ENCODE peak calls at places on chromosomes 5 and 9, in ten cellular contexts. One of them, this sample, is unnamed. For H3K36me3 and H3K27me3, the result is how much of the 10 kb centered on the place peaks cover.

GRCh38 chr5:65811004-65811403 is 89.0 kb downstream of the NLN start:
- DNase-seq in astrocyte: peak
- DNase-seq in mammary epithelial cell: peak
- DNase-seq in uterus: no peak
- DNase-seq in lung: no peak
- DNase-seq in H7: no peak
- DNase-seq in GM23338: no peak
- DNase-seq in suprapubic skin: no peak
- DNase-seq in MM.1S: no peak
- DNase-seq in neural progenitor cell: no peak
- DNase-seq in this sample: no peak

GRCh38 chr5:172163346-172163745 is 24.7 kb downstream of the STK10 start:
- DNase-seq in astrocyte: no peak
- DNase-seq in mammary epithelial cell: no peak
- DNase-seq in uterus: no peak
- DNase-seq in lung: no peak
- DNase-seq in H7: no peak
- DNase-seq in GM23338: no peak
- DNase-seq in suprapubic skin: no peak
- DNase-seq in MM.1S: no peak
- DNase-seq in neural progenitor cell: no peak
- DNase-seq in this sample: no peak

GRCh38 chr5:32193591-32193990 is 19.5 kb upstream of the GOLPH3 start:
- DNase-seq in astrocyte: peak
- DNase-seq in mammary epithelial cell: peak
- DNase-seq in uterus: peak
- DNase-seq in lung: peak
- DNase-seq in H7: no peak
- DNase-seq in GM23338: no peak
- DNase-seq in suprapubic skin: peak
- DNase-seq in MM.1S: no peak
- DNase-seq in neural progenitor cell: no peak
- DNase-seq in this sample: no peak

GRCh38 chr9:91164724-91165520 is 196.8 kb downstream of the AUH start:
- DNase-seq in astrocyte: peak
- DNase-seq in mammary epithelial cell: peak
- DNase-seq in uterus: peak
- DNase-seq in lung: no peak
- DNase-seq in H7: no peak
- DNase-seq in GM23338: no peak
- DNase-seq in suprapubic skin: peak
- DNase-seq in MM.1S: peak
- DNase-seq in neural progenitor cell: no peak
- DNase-seq in this sample: no peak

GRCh38 chr5:150406120-150407096 is 6.3 kb downstream of the CD74 start:
- DNase-seq in astrocyte: no peak
- DNase-seq in mammary epithelial cell: no peak
- DNase-seq in uterus: no peak
- DNase-seq in lung: no peak
- DNase-seq in H7: peak
- DNase-seq in GM23338: no peak
- DNase-seq in suprapubic skin: no peak
- DNase-seq in MM.1S: no peak
- DNase-seq in neural progenitor cell: no peak
- DNase-seq in this sample: no peak

GRCh38 chr5:132259061-132259851 is 1.8 kb downstream of the PDLIM4 start:
- DNase-seq in astrocyte: peak
- DNase-seq in mammary epithelial cell: peak
- DNase-seq in uterus: peak
- DNase-seq in lung: no peak
- DNase-seq in H7: peak
- DNase-seq in GM23338: no peak
- DNase-seq in suprapubic skin: peak
- DNase-seq in MM.1S: no peak
- DNase-seq in neural progenitor cell: peak
- DNase-seq in this sample: peak

GRCh38 chr9:37968228-37968672 is 64.3 kb upstream of the SLC25A51 start:
- DNase-seq in astrocyte: peak
- DNase-seq in mammary epithelial cell: peak
- DNase-seq in uterus: no peak
- DNase-seq in lung: no peak
- DNase-seq in H7: no peak
- DNase-seq in GM23338: no peak
- DNase-seq in suprapubic skin: no peak
- DNase-seq in MM.1S: no peak
- DNase-seq in neural progenitor cell: no peak
- DNase-seq in this sample: no peak

GRCh38 chr9:91341258-91341746 is 20.4 kb downstream of the AUH start:
- DNase-seq in astrocyte: peak
- DNase-seq in mammary epithelial cell: peak
- DNase-seq in uterus: no peak
- DNase-seq in lung: no peak
- DNase-seq in H7: no peak
- DNase-seq in GM23338: no peak
- DNase-seq in suprapubic skin: no peak
- DNase-seq in MM.1S: no peak
- DNase-seq in neural progenitor cell: no peak
- DNase-seq in this sample: no peak

GRCh38 chr5:130712324-130712723 is 452.7 kb downstream of the HINT1 start:
- DNase-seq in astrocyte: no peak
- DNase-seq in mammary epithelial cell: no peak
- DNase-seq in uterus: no peak
- DNase-seq in lung: no peak
- DNase-seq in H7: no peak
- DNase-seq in GM23338: no peak
- DNase-seq in suprapubic skin: no peak
- DNase-seq in MM.1S: no peak
- DNase-seq in neural progenitor cell: no peak
- DNase-seq in this sample: no peak

GRCh38 chr9:97292200-97292599 is 15.3 kb upstream of the CCDC180 start:
- DNase-seq in astrocyte: no peak
- DNase-seq in mammary epithelial cell: no peak
- DNase-seq in uterus: no peak
- DNase-seq in lung: no peak
- DNase-seq in H7: no peak
- DNase-seq in GM23338: no peak
- DNase-seq in suprapubic skin: no peak
- DNase-seq in MM.1S: no peak
- DNase-seq in neural progenitor cell: no peak
- DNase-seq in this sample: no peak

GRCh38 chr5:64214152-64214551 is 48.5 kb downstream of the RNF180 start:
- DNase-seq in astrocyte: no peak
- DNase-seq in mammary epithelial cell: no peak
- DNase-seq in uterus: no peak
- DNase-seq in lung: no peak
- DNase-seq in H7: no peak
- DNase-seq in GM23338: no peak
- DNase-seq in suprapubic skin: no peak
- DNase-seq in MM.1S: no peak
- DNase-seq in neural progenitor cell: no peak
- DNase-seq in this sample: no peak

GRCh38 chr5:141519605-141520288 is 30.9 kb downstream of the PCDHGC5 start:
- DNase-seq in astrocyte: no peak
- DNase-seq in mammary epithelial cell: peak
- DNase-seq in uterus: no peak
- DNase-seq in lung: no peak
- DNase-seq in H7: no peak
- DNase-seq in GM23338: no peak
- DNase-seq in suprapubic skin: no peak
- DNase-seq in MM.1S: no peak
- DNase-seq in neural progenitor cell: no peak
- DNase-seq in this sample: no peak
- H3K36me3 ChIP-seq in astrocyte: under half
- H3K36me3 ChIP-seq in mammary epithelial cell: under half
- H3K36me3 ChIP-seq in uterus: under half
- H3K36me3 ChIP-seq in lung: under half
- H3K36me3 ChIP-seq in H7: under half
- H3K36me3 ChIP-seq in GM23338: under half
- H3K36me3 ChIP-seq in suprapubic skin: under half
- H3K36me3 ChIP-seq in MM.1S: under half
- H3K36me3 ChIP-seq in neural progenitor cell: under half
- H3K36me3 ChIP-seq in this sample: half or more

GRCh38 chr9:126218726-126219125 is 107.9 kb upstream of the MVB12B start:
- DNase-seq in astrocyte: no peak
- DNase-seq in mammary epithelial cell: no peak
- DNase-seq in uterus: no peak
- DNase-seq in lung: no peak
- DNase-seq in H7: no peak
- DNase-seq in GM23338: no peak
- DNase-seq in suprapubic skin: no peak
- DNase-seq in MM.1S: no peak
- DNase-seq in neural progenitor cell: no peak
- DNase-seq in this sample: no peak
- H3K27me3 ChIP-seq in astrocyte: under half
- H3K27me3 ChIP-seq in mammary epithelial cell: under half
- H3K27me3 ChIP-seq in uterus: under half
- H3K27me3 ChIP-seq in lung: under half
- H3K27me3 ChIP-seq in H7: under half
- H3K27me3 ChIP-seq in GM23338: under half
- H3K27me3 ChIP-seq in suprapubic skin: half or more
- H3K27me3 ChIP-seq in MM.1S: under half
- H3K27me3 ChIP-seq in neural progenitor cell: under half
- H3K27me3 ChIP-seq in this sample: under half

GRCh38 chr5:134610715-134611114 is 21.9 kb downstream of the SAR1B start:
- DNase-seq in astrocyte: no peak
- DNase-seq in mammary epithelial cell: no peak
- DNase-seq in uterus: no peak
- DNase-seq in lung: no peak
- DNase-seq in H7: no peak
- DNase-seq in GM23338: no peak
- DNase-seq in suprapubic skin: no peak
- DNase-seq in MM.1S: no peak
- DNase-seq in neural progenitor cell: no peak
- DNase-seq in this sample: no peak

GRCh38 chr5:134611515-134611914 is 21.1 kb downstream of the SAR1B start:
- DNase-seq in astrocyte: no peak
- DNase-seq in mammary epithelial cell: no peak
- DNase-seq in uterus: no peak
- DNase-seq in lung: no peak
- DNase-seq in H7: no peak
- DNase-seq in GM23338: no peak
- DNase-seq in suprapubic skin: no peak
- DNase-seq in MM.1S: no peak
- DNase-seq in neural progenitor cell: no peak
- DNase-seq in this sample: no peak

GRCh38 chr5:134608555-134608954 is 24.1 kb downstream of the SAR1B start:
- DNase-seq in astrocyte: no peak
- DNase-seq in mammary epithelial cell: no peak
- DNase-seq in uterus: no peak
- DNase-seq in lung: no peak
- DNase-seq in H7: no peak
- DNase-seq in GM23338: no peak
- DNase-seq in suprapubic skin: no peak
- DNase-seq in MM.1S: peak
- DNase-seq in neural progenitor cell: no peak
- DNase-seq in this sample: no peak

GRCh38 chr5:134606726-134607125 is 25.9 kb downstream of the SAR1B start:
- DNase-seq in astrocyte: no peak
- DNase-seq in mammary epithelial cell: no peak
- DNase-seq in uterus: no peak
- DNase-seq in lung: no peak
- DNase-seq in H7: no peak
- DNase-seq in GM23338: no peak
- DNase-seq in suprapubic skin: no peak
- DNase-seq in MM.1S: no peak
- DNase-seq in neural progenitor cell: no peak
- DNase-seq in this sample: no peak

GRCh38 chr5:134609232-134609851 is 23.3 kb downstream of the SAR1B start:
- DNase-seq in astrocyte: no peak
- DNase-seq in mammary epithelial cell: no peak
- DNase-seq in uterus: no peak
- DNase-seq in lung: no peak
- DNase-seq in H7: no peak
- DNase-seq in GM23338: no peak
- DNase-seq in suprapubic skin: no peak
- DNase-seq in MM.1S: no peak
- DNase-seq in neural progenitor cell: no peak
- DNase-seq in this sample: peak
- H3K36me3 ChIP-seq in astrocyte: half or more
- H3K36me3 ChIP-seq in mammary epithelial cell: under half
- H3K36me3 ChIP-seq in uterus: under half
- H3K36me3 ChIP-seq in lung: under half
- H3K36me3 ChIP-seq in H7: under half
- H3K36me3 ChIP-seq in GM23338: under half
- H3K36me3 ChIP-seq in suprapubic skin: half or more
- H3K36me3 ChIP-seq in MM.1S: under half
- H3K36me3 ChIP-seq in neural progenitor cell: under half
- H3K36me3 ChIP-seq in this sample: under half

GRCh38 chr5:37859805-37860204 is 20.0 kb upstream of the GDNF start:
- DNase-seq in astrocyte: no peak
- DNase-seq in mammary epithelial cell: no peak
- DNase-seq in uterus: no peak
- DNase-seq in lung: no peak
- DNase-seq in H7: no peak
- DNase-seq in GM23338: no peak
- DNase-seq in suprapubic skin: no peak
- DNase-seq in MM.1S: peak
- DNase-seq in neural progenitor cell: no peak
- DNase-seq in this sample: no peak
- H3K27me3 ChIP-seq in astrocyte: under half
- H3K27me3 ChIP-seq in mammary epithelial cell: under half
- H3K27me3 ChIP-seq in uterus: under half
- H3K27me3 ChIP-seq in lung: under half
- H3K27me3 ChIP-seq in H7: under half
- H3K27me3 ChIP-seq in GM23338: under half
- H3K27me3 ChIP-seq in suprapubic skin: under half
- H3K27me3 ChIP-seq in MM.1S: under half
- H3K27me3 ChIP-seq in neural progenitor cell: under half
- H3K27me3 ChIP-seq in this sample: under half

GRCh38 chr5:112883192-112883591 is 22.1 kb downstream of the SRP19 start:
- DNase-seq in astrocyte: no peak
- DNase-seq in mammary epithelial cell: no peak
- DNase-seq in uterus: no peak
- DNase-seq in lung: no peak
- DNase-seq in H7: no peak
- DNase-seq in GM23338: no peak
- DNase-seq in suprapubic skin: no peak
- DNase-seq in MM.1S: no peak
- DNase-seq in neural progenitor cell: no peak
- DNase-seq in this sample: no peak

GRCh38 chr5:112876362-112876761 is 15.3 kb downstream of the SRP19 start:
- DNase-seq in astrocyte: no peak
- DNase-seq in mammary epithelial cell: no peak
- DNase-seq in uterus: no peak
- DNase-seq in lung: no peak
- DNase-seq in H7: peak
- DNase-seq in GM23338: peak
- DNase-seq in suprapubic skin: no peak
- DNase-seq in MM.1S: no peak
- DNase-seq in neural progenitor cell: no peak
- DNase-seq in this sample: no peak

GRCh38 chr5:112880219-112880964 is 19.3 kb downstream of the SRP19 start:
- DNase-seq in astrocyte: no peak
- DNase-seq in mammary epithelial cell: no peak
- DNase-seq in uterus: no peak
- DNase-seq in lung: no peak
- DNase-seq in H7: no peak
- DNase-seq in GM23338: no peak
- DNase-seq in suprapubic skin: no peak
- DNase-seq in MM.1S: no peak
- DNase-seq in neural progenitor cell: no peak
- DNase-seq in this sample: peak

GRCh38 chr5:112878760-112879159 is 17.7 kb downstream of the SRP19 start:
- DNase-seq in astrocyte: peak
- DNase-seq in mammary epithelial cell: peak
- DNase-seq in uterus: no peak
- DNase-seq in lung: no peak
- DNase-seq in H7: no peak
- DNase-seq in GM23338: peak
- DNase-seq in suprapubic skin: no peak
- DNase-seq in MM.1S: peak
- DNase-seq in neural progenitor cell: no peak
- DNase-seq in this sample: no peak
- H3K36me3 ChIP-seq in astrocyte: under half
- H3K36me3 ChIP-seq in mammary epithelial cell: under half
- H3K36me3 ChIP-seq in uterus: under half
- H3K36me3 ChIP-seq in lung: under half
- H3K36me3 ChIP-seq in H7: under half
- H3K36me3 ChIP-seq in GM23338: under half
- H3K36me3 ChIP-seq in suprapubic skin: half or more
- H3K36me3 ChIP-seq in MM.1S: under half
- H3K36me3 ChIP-seq in neural progenitor cell: under half
- H3K36me3 ChIP-seq in this sample: half or more

This sample was measured in WERI-Rb-1.